ENCODE peak calls at places on chromosomes 3 and 15, in four cellular contexts. One of them, this sample, is unnamed.

GRCh38 chr3:144466114-144466513 is 494.5 kb downstream of the DIPK2A start:
- DNase-seq in cardiac muscle cell: no peak
- DNase-seq in foreskin fibroblast: no peak
- DNase-seq in astrocyte: no peak
- DNase-seq in this sample: no peak

GRCh38 chr15:85785887-85786777 is 8.6 kb downstream of the KLHL25 start:
- DNase-seq in cardiac muscle cell: peak
- DNase-seq in foreskin fibroblast: no peak
- DNase-seq in astrocyte: peak
- DNase-seq in this sample: no peak

GRCh38 chr3:11459147-11459837 is 184.4 kb downstream of the VGLL4 start:
- DNase-seq in cardiac muscle cell: no peak
- DNase-seq in foreskin fibroblast: peak
- DNase-seq in astrocyte: peak
- DNase-seq in this sample: no peak

GRCh38 chr3:11901286-11901875 is 54.7 kb upstream of the TAMM41 start:
- DNase-seq in cardiac muscle cell: no peak
- DNase-seq in foreskin fibroblast: no peak
- DNase-seq in astrocyte: no peak
- DNase-seq in this sample: no peak

GRCh38 chr15:91865486-91865885 is 12.0 kb downstream of the SLCO3A1 start:
- DNase-seq in cardiac muscle cell: no peak
- DNase-seq in foreskin fibroblast: no peak
- DNase-seq in astrocyte: no peak
- DNase-seq in this sample: no peak

GRCh38 chr15:50767332-50767861 is 1.9 kb upstream of the SPPL2A start:
- DNase-seq in cardiac muscle cell: no peak
- DNase-seq in foreskin fibroblast: peak
- DNase-seq in astrocyte: no peak
- DNase-seq in this sample: no peak

GRCh38 chr3:161957467-161957866 is 460.9 kb downstream of the OTOL1 start:
- DNase-seq in cardiac muscle cell: no peak
- DNase-seq in foreskin fibroblast: no peak
- DNase-seq in astrocyte: no peak
- DNase-seq in this sample: no peak

GRCh38 chr3:14522768-14523167 is 17.4 kb downstream of the GRIP2 start:
- DNase-seq in cardiac muscle cell: no peak
- DNase-seq in foreskin fibroblast: no peak
- DNase-seq in astrocyte: no peak
- DNase-seq in this sample: no peak

GRCh38 chr15:58038426-58039106 is 26.9 kb downstream of the ALDH1A2 start:
- DNase-seq in cardiac muscle cell: peak
- DNase-seq in foreskin fibroblast: peak
- DNase-seq in astrocyte: peak
- DNase-seq in this sample: no peak

GRCh38 chr3:195815169-195815771 is 3.5 kb upstream of the MUC4 start:
- DNase-seq in cardiac muscle cell: no peak
- DNase-seq in foreskin fibroblast: no peak
- DNase-seq in astrocyte: peak
- DNase-seq in this sample: no peak

GRCh38 chr15:30670056-30670455 is 44.1 kb downstream of the ARHGAP11B start:
- DNase-seq in cardiac muscle cell: peak
- DNase-seq in foreskin fibroblast: no peak
- DNase-seq in astrocyte: no peak
- DNase-seq in this sample: no peak

GRCh38 chr3:192090586-192090985 is 629.6 kb downstream of the PYDC2 start:
- DNase-seq in cardiac muscle cell: no peak
- DNase-seq in foreskin fibroblast: no peak
- DNase-seq in astrocyte: no peak
- DNase-seq in this sample: peak

GRCh38 chr3:12948891-12949711 is 107.7 kb upstream of the RPL32 start:
- DNase-seq in cardiac muscle cell: peak
- DNase-seq in foreskin fibroblast: peak
- DNase-seq in astrocyte: peak
- DNase-seq in this sample: peak

GRCh38 chr3:42118762-42119361 is 27.7 kb downstream of the TRAK1 start:
- DNase-seq in cardiac muscle cell: peak
- DNase-seq in foreskin fibroblast: peak
- DNase-seq in astrocyte: no peak
- DNase-seq in this sample: peak

GRCh38 chr3:152930516-152930915 is 95.6 kb downstream of the P2RY1 start:
- DNase-seq in cardiac muscle cell: no peak
- DNase-seq in foreskin fibroblast: no peak
- DNase-seq in astrocyte: no peak
- DNase-seq in this sample: no peak

GRCh38 chr15:52337198-52337853 is 41.7 kb upstream of the MYO5C start:
- DNase-seq in cardiac muscle cell: peak
- DNase-seq in foreskin fibroblast: peak
- DNase-seq in astrocyte: peak
- DNase-seq in this sample: no peak

GRCh38 chr3:53890726-53891499 is 746 bp downstream of the SELENOK start:
- DNase-seq in cardiac muscle cell: peak
- DNase-seq in foreskin fibroblast: no peak
- DNase-seq in astrocyte: peak
- DNase-seq in this sample: peak

GRCh38 chr15:68078365-68078764 is 24.2 kb downstream of the PIAS1 start:
- DNase-seq in cardiac muscle cell: no peak
- DNase-seq in foreskin fibroblast: no peak
- DNase-seq in astrocyte: no peak
- DNase-seq in this sample: no peak

GRCh38 chr3:21462151-21462550 is 288.9 kb downstream of the ZNF385D start:
- DNase-seq in cardiac muscle cell: no peak
- DNase-seq in foreskin fibroblast: no peak
- DNase-seq in astrocyte: peak
- DNase-seq in this sample: no peak

GRCh38 chr3:154792828-154793227 is 287.3 kb upstream of the MME start:
- DNase-seq in cardiac muscle cell: no peak
- DNase-seq in foreskin fibroblast: no peak
- DNase-seq in astrocyte: peak
- DNase-seq in this sample: no peak

GRCh38 chr3:102224171-102224570 is 210.6 kb upstream of the ZPLD1 start:
- DNase-seq in cardiac muscle cell: peak
- DNase-seq in foreskin fibroblast: peak
- DNase-seq in astrocyte: peak
- DNase-seq in this sample: peak

GRCh38 chr3:150216041-150216811 is 191.9 kb upstream of the TSC22D2 start:
- DNase-seq in cardiac muscle cell: peak
- DNase-seq in foreskin fibroblast: peak
- DNase-seq in astrocyte: peak
- DNase-seq in this sample: no peak

GRCh38 chr3:150784747-150785125 is 21.8 kb upstream of the SIAH2 start:
- DNase-seq in cardiac muscle cell: no peak
- DNase-seq in foreskin fibroblast: no peak
- DNase-seq in astrocyte: no peak
- DNase-seq in this sample: no peak

GRCh38 chr15:60165111-60165510 is 161.0 kb downstream of the FOXB1 start:
- DNase-seq in cardiac muscle cell: no peak
- DNase-seq in foreskin fibroblast: no peak
- DNase-seq in astrocyte: no peak
- DNase-seq in this sample: no peak

GRCh38 chr3:151426337-151426648 is 34.6 kb downstream of the IGSF10 start:
- DNase-seq in cardiac muscle cell: no peak
- DNase-seq in foreskin fibroblast: no peak
- DNase-seq in astrocyte: no peak
- DNase-seq in this sample: peak

GRCh38 chr3:156483961-156484787 is 70.7 kb downstream of the SSR3 start:
- DNase-seq in cardiac muscle cell: peak
- DNase-seq in foreskin fibroblast: peak
- DNase-seq in astrocyte: peak
- DNase-seq in this sample: peak

DNA sequence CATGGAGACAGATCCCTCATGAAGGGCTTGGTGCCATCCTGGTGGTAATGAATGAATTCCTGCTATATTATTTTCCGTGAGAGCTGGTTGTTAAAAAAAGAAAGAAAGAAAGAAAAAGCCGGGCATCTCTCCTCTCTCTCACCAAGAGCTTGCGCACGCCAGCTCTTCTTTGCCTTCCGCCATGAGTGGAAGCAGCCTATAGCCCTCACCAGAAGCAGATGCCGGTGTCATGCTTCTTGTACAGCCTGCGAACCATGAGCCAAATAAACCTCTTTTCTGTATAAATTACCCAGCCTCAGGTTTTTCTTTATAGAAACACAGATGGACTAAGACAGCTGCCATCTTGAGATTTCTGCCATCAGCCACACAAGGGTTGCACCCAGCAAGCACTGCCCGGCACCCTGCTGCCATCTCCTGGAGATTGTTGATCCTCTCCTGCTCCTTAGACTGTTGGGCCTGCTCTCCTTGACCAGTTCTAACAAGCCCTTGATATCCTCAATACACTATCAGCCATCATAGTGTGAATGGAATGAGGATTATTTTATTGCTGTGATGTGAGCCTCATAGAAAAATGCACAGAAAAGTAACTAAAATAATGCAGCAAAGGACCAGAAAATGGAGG is 3.5 kb upstream of the AHSG start:
- DNase-seq in cardiac muscle cell: peak
- DNase-seq in foreskin fibroblast: no peak
- DNase-seq in astrocyte: no peak
- DNase-seq in this sample: peak
- TF ChIP-seq CTCF in cardiac muscle cell: peak
- TF ChIP-seq CTCF in foreskin fibroblast: no peak
- TF ChIP-seq CTCF in astrocyte: no peak
- TF ChIP-seq CTCF in this sample: peak

DNA sequence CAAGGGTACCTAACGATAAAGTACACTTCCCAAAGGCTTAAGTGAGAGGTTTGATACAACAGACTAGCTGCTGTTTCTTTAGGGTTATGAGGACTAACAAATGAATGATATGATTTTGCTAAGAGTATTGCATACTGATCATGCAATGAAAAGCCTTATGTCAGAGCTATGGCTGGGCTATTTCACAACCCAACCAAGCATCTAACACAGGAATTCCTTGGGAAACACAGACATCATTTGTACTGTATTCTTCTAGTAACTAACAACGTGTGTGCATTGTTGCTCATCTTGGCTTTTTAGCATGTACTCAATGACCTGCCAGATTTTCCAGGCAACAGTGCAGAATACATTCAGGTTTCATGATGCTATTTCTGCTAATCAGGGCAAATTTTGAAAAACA is 19.4 kb downstream of the PDZRN3 start:
- DNase-seq in cardiac muscle cell: peak
- DNase-seq in foreskin fibroblast: peak
- DNase-seq in astrocyte: peak
- DNase-seq in this sample: no peak
- H3K4me3 ChIP-seq in cardiac muscle cell: no peak
- H3K4me3 ChIP-seq in foreskin fibroblast: no peak
- H3K4me3 ChIP-seq in astrocyte: no peak
- H3K4me3 ChIP-seq in this sample: no peak

DNA sequence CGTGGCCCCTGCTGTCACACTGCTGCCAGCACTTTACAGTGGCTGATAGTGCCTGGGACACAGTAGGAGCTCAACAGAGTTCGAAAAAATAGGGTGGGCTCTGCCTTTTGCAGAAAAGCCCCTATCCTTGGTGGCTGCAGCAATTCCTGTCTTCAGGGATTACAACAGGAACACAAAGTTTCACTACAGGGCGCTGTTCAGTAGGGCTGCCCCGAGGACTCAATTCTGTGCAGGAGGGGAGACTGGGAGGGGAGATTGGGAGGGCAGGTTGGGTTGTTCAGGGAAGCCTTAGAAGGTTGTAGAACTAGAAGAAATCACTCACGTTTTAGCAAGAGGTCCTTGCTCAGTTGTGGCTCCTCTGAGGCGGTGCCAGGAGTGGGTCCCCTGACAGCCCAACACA is 138.0 kb upstream of the TPM1 start:
- DNase-seq in cardiac muscle cell: no peak
- DNase-seq in foreskin fibroblast: no peak
- DNase-seq in astrocyte: no peak
- DNase-seq in this sample: no peak
- TF ChIP-seq CTCF in cardiac muscle cell: no peak
- TF ChIP-seq CTCF in foreskin fibroblast: peak
- TF ChIP-seq CTCF in astrocyte: no peak
- TF ChIP-seq CTCF in this sample: no peak

GRCh38 chr15:75450307-75451201 is 936 bp downstream of the SIN3A start:
- DNase-seq in cardiac muscle cell: peak
- DNase-seq in foreskin fibroblast: peak
- DNase-seq in astrocyte: peak
- DNase-seq in this sample: peak

GRCh38 chr15:75452364-75452967 is 976 bp upstream of the SIN3A start:
- DNase-seq in cardiac muscle cell: peak
- DNase-seq in foreskin fibroblast: peak
- DNase-seq in astrocyte: peak
- DNase-seq in this sample: peak

GRCh38 chr15:75451674-75452363 is at the start of gene SIN3A:
- DNase-seq in cardiac muscle cell: peak
- DNase-seq in foreskin fibroblast: peak
- DNase-seq in astrocyte: peak
- DNase-seq in this sample: peak

GRCh38 chr15:75449585-75450306 is 1.7 kb downstream of the SIN3A start:
- DNase-seq in cardiac muscle cell: no peak
- DNase-seq in foreskin fibroblast: no peak
- DNase-seq in astrocyte: no peak
- DNase-seq in this sample: no peak

DNA sequence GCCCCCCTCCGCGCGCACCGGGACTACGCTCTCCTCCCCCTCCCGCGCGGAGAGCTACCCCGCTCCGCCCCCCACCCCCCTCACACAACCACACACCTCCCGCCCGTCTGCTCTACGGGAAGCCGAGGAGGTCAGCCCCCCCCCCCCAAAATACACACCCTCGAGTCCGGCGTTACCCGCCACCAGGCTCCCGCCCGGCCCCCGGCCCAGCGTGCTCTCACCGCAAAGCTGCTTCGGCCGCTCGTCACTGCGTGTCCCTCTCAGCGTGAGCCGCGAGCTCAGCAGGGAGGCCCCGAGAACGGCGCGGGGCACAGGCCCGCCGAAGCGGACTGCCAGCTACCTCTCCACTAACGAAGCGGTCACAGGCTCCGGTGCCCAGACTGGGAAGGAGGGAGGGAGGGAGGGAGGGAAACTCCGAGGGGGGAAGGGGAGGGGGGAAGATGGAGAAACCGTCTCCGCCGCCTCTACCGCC is 252 bp downstream of the SIN3A start:
- DNase-seq in cardiac muscle cell: no peak
- DNase-seq in foreskin fibroblast: no peak
- DNase-seq in astrocyte: no peak
- DNase-seq in this sample: no peak
- H3K4me3 ChIP-seq in cardiac muscle cell: peak
- H3K4me3 ChIP-seq in foreskin fibroblast: peak
- H3K4me3 ChIP-seq in astrocyte: peak
- H3K4me3 ChIP-seq in this sample: peak

GRCh38 chr3:51995346-51996156 is at the start of gene RPL29:
- DNase-seq in cardiac muscle cell: peak
- DNase-seq in foreskin fibroblast: peak
- DNase-seq in astrocyte: peak
- DNase-seq in this sample: peak
- TF ChIP-seq CTCF in cardiac muscle cell: no peak
- TF ChIP-seq CTCF in foreskin fibroblast: no peak
- TF ChIP-seq CTCF in astrocyte: no peak
- TF ChIP-seq CTCF in this sample: no peak

This sample was measured in GM12865.